ENCODE peak calls at places on chromosome 14, in five cellular contexts. N, V, E, X and M are unnamed samples. For H3K9me3, the result is how much of the 10 kb centered on the place peaks cover.

GRCh38 chr14:95106966-95107365 is 50.4 kb downstream of the DICER1 start:
- DNase-seq in N (no peak), V (no peak), E (no peak), X (no peak), M (no peak)

GRCh38 chr14:94355191-94355794 is 32.2 kb upstream of the SERPINA6 start:
- DNase-seq in N (peak), V (no peak), E (no peak), X (no peak), M (no peak)

GRCh38 chr14:31726337-31726736 is 165.1 kb downstream of the NUBPL start:
- DNase-seq in N (no peak), V (no peak), E (no peak), X (no peak), M (no peak)

GRCh38 chr14:59897757-59898383 is 22.1 kb upstream of the LRRC9 start:
- DNase-seq in N (no peak), V (no peak), E (no peak), X (no peak), M (no peak)

GRCh38 chr14:100361626-100362025 is 38.5 kb downstream of the SLC25A47 start:
- DNase-seq in N (no peak), V (no peak), E (no peak), X (no peak), M (no peak)

GRCh38 chr14:78153069-78153351 is 17.2 kb upstream of the NRXN3 start:
- DNase-seq in N (no peak), V (no peak), E (no peak), X (no peak), M (no peak)

GRCh38 chr14:32458720-32459119 is 129.6 kb downstream of the AKAP6 start:
- DNase-seq in N (no peak), V (no peak), E (no peak), X (no peak), M (no peak)

GRCh38 chr14:24959791-24960331 is 90.1 kb downstream of the STXBP6 start:
- DNase-seq in N (no peak), V (no peak), E (peak), X (no peak), M (no peak)

GRCh38 chr14:64889352-64889751 is 9.6 kb upstream of the SPTB start:
- DNase-seq in N (no peak), V (no peak), E (no peak), X (no peak), M (no peak)

GRCh38 chr14:94027566-94028449 is 1.7 kb downstream of the OTUB2 start:
- DNase-seq in N (no peak), V (no peak), E (no peak), X (no peak), M (no peak)

GRCh38 chr14:50453869-50454268 is 57.2 kb upstream of the CDKL1 start:
- DNase-seq in N (no peak), V (no peak), E (no peak), X (no peak), M (no peak)

GRCh38 chr14:22837059-22837749 is 819 bp downstream of the MMP14 start:
- DNase-seq in N (no peak), V (no peak), E (no peak), X (peak), M (peak)

GRCh38 chr14:60092516-60092915 is 793 bp downstream of the PCNX4 start:
- DNase-seq in N (no peak), V (no peak), E (peak), X (no peak), M (peak)

GRCh38 chr14:100688598-100689499 is 37.8 kb upstream of the DLK1 start:
- DNase-seq in N (no peak), V (no peak), E (no peak), X (no peak), M (no peak)

GRCh38 chr14:98984719-98985041 is 287.3 kb downstream of the BCL11B start:
- DNase-seq in N (no peak), V (peak), E (no peak), X (no peak), M (no peak)

GRCh38 chr14:91067186-91067585 is 6.7 kb upstream of the RPS6KA5 start:
- DNase-seq in N (no peak), V (no peak), E (no peak), X (no peak), M (no peak)

GRCh38 chr14:36952702-36953101 is 219.7 kb downstream of the SLC25A21 start:
- DNase-seq in N (no peak), V (no peak), E (no peak), X (no peak), M (no peak)

GRCh38 chr14:66369157-66369706 is 116.9 kb upstream of the CCDC196 start:
- DNase-seq in N (no peak), V (no peak), E (no peak), X (no peak), M (no peak)

GRCh38 chr14:61698216-61698980 is 3.1 kb downstream of the HIF1A start:
- DNase-seq in N (no peak), V (no peak), E (no peak), X (no peak), M (no peak)

GRCh38 chr14:73784065-73784987 is 67.3 kb upstream of the PTGR2 start:
- DNase-seq in N (no peak), V (no peak), E (no peak), X (no peak), M (peak)

GRCh38 chr14:73786632-73786941 is 65.0 kb upstream of the PTGR2 start:
- DNase-seq in N (no peak), V (no peak), E (no peak), X (no peak), M (no peak)

GRCh38 chr14:73785336-73785833 is 66.2 kb upstream of the PTGR2 start:
- DNase-seq in N (no peak), V (no peak), E (no peak), X (no peak), M (peak)

GRCh38 chr14:73785834-73786631 is 65.6 kb upstream of the PTGR2 start:
- DNase-seq in N (peak), V (peak), E (no peak), X (peak), M (peak)

GRCh38 chr14:73784988-73785313 is 66.7 kb upstream of the PTGR2 start:
- DNase-seq in N (no peak), V (no peak), E (no peak), X (no peak), M (no peak)
- H3K4me3 ChIP-seq in N (no peak), V (peak), E (no peak), X (peak), M (no peak)

DNA sequence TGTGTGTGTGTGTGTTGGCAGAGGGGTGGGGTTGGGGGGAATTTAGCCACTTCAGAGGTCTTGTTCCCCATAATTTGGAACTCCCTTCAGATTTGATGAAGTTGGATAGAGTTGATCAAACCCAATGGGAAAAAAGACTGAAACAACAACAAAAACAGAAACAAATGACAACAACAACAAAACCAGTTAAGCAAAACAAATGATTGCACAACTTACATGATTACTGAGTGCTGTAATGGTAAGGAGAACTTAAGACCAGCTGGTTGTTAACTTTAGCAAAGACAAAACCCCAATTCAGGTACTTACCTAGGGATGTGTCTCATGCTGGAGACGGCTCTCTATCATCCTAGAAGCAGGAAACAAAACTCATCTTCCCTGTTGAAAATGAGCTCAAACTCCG is 107.8 kb upstream of the DDHD1 start:
- DNase-seq in N (no peak), V (no peak), E (no peak), X (no peak), M (no peak)
- H3K9me3 ChIP-seq in N (under half), V (under half), E (under half), X (under half), M (under half)

DNA sequence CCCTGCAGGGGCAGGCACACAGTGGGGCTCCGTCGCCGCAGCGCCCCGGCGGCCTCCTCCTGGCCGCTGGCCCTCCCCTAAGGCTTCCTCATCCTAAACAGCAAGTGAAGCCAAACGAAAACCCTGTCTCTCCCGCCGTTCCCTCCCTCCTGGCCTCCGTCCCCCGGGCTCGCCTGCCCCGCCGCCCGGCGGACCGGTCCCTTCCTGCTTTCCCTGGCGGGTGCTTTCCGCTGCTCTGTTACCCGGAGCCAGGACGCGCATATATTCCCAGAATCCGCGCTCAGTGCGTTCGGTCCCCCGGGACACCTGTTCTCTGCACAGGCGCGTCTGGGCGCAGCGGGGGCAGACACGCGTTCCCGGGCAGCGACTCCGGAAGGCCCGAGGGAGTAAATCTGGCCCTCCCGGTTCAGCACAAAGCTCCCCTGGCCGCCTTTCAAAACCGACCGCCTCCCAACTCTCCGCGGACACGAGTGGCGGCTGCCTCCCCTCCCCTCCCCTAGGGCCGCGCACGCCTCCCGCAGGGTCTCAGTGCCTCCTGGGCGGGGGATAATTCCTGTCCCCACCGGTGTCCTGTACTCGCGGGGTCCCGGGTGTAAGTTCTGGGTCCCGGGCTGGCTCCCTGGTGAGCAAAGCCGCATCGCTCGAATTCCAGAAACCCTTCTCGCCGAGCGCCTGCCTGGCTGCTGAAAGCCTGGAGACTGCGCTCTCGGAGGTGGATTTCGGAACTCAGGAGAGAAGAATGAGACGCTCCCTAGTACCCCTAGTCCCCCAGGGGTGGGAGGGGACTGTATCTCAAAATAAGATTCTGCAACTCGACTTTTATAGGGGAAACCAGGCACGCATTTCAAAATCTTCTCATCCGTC is 21.4 kb upstream of the CEP170B start:
- DNase-seq in N (no peak), V (no peak), E (no peak), X (peak), M (peak)
- H3K4me3 ChIP-seq in N (peak), V (no peak), E (no peak), X (peak), M (no peak)

GRCh38 chr14:85250369-85250768 is 279.6 kb upstream of the FLRT2 start:
- DNase-seq in N (no peak), V (no peak), E (no peak), X (no peak), M (no peak)

GRCh38 chr14:85257287-85257686 is 272.7 kb upstream of the FLRT2 start:
- DNase-seq in N (no peak), V (no peak), E (no peak), X (no peak), M (no peak)

GRCh38 chr14:85248881-85249635 is 280.9 kb upstream of the FLRT2 start:
- DNase-seq in N (no peak), V (no peak), E (no peak), X (no peak), M (no peak)

GRCh38 chr14:85252011-85252410 is 277.9 kb upstream of the FLRT2 start:
- DNase-seq in N (no peak), V (no peak), E (no peak), X (no peak), M (no peak)

DNA sequence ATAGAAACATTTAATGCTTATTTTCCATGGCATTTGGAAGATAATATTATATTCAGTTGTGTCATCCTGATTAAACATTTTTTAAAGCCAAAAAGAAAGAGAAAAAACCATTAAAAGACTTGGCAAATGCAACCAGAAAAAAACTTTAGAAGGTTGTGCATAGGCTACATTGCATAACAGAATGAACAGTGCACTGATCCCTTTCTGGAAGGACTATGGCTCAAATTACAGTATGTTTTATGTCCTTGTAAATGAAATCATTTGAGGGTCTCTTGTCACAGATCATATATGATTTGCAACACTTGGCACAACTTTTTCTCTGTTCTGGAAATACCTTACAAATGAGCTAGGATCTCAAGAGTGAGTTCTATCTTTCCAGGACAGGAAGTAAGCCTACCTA is 275.2 kb upstream of the FLRT2 start:
- DNase-seq in N (no peak), V (no peak), E (no peak), X (no peak), M (no peak)
- H3K9me3 ChIP-seq in N (under half), V (under half), E (under half), X (under half), M (under half)